ENCODE peak calls at places on chromosomes 13 and 19, in ten cellular contexts. One of them, this sample, is unnamed.

GRCh38 chr13:39385621-39386231 is 217.3 kb downstream of the LHFPL6 start:
- DNase-seq in hypothalamus: no peak
- DNase-seq in stimulated activated CD4-positive, alpha-beta T cell treated with anti-CD3 and anti-CD28 coated beads, Interleukin-4, amount 100 ng/mL, for 1 hour: no peak
- DNase-seq in HepG2: no peak
- DNase-seq in progenitor cell of endocrine pancreas: no peak
- DNase-seq in kidney: no peak
- DNase-seq in hippocampal formation: peak
- DNase-seq in A549: no peak
- DNase-seq in omental fat pad: no peak
- DNase-seq in T-helper 9 cell: no peak
- DNase-seq in this sample: no peak

GRCh38 chr13:112783135-112783945 is 93.5 kb downstream of the ATP11A start:
- DNase-seq in hypothalamus: no peak
- DNase-seq in stimulated activated CD4-positive, alpha-beta T cell treated with anti-CD3 and anti-CD28 coated beads, Interleukin-4, amount 100 ng/mL, for 1 hour: no peak
- DNase-seq in HepG2: no peak
- DNase-seq in progenitor cell of endocrine pancreas: no peak
- DNase-seq in kidney: no peak
- DNase-seq in hippocampal formation: no peak
- DNase-seq in A549: no peak
- DNase-seq in omental fat pad: no peak
- DNase-seq in T-helper 9 cell: no peak
- DNase-seq in this sample: no peak

GRCh38 chr13:113997845-113998751 is 24.2 kb upstream of the C13orf46 start:
- DNase-seq in hypothalamus: no peak
- DNase-seq in stimulated activated CD4-positive, alpha-beta T cell treated with anti-CD3 and anti-CD28 coated beads, Interleukin-4, amount 100 ng/mL, for 1 hour: no peak
- DNase-seq in HepG2: no peak
- DNase-seq in progenitor cell of endocrine pancreas: no peak
- DNase-seq in kidney: peak
- DNase-seq in hippocampal formation: no peak
- DNase-seq in A549: no peak
- DNase-seq in omental fat pad: peak
- DNase-seq in T-helper 9 cell: no peak
- DNase-seq in this sample: no peak

GRCh38 chr19:21256722-21257121 is 72.5 kb downstream of the ZNF708 start:
- DNase-seq in hypothalamus: no peak
- DNase-seq in stimulated activated CD4-positive, alpha-beta T cell treated with anti-CD3 and anti-CD28 coated beads, Interleukin-4, amount 100 ng/mL, for 1 hour: no peak
- DNase-seq in HepG2: peak
- DNase-seq in progenitor cell of endocrine pancreas: no peak
- DNase-seq in kidney: no peak
- DNase-seq in hippocampal formation: peak
- DNase-seq in A549: peak
- DNase-seq in omental fat pad: no peak
- DNase-seq in T-helper 9 cell: no peak
- DNase-seq in this sample: no peak

GRCh38 chr13:35791191-35791902 is 314.9 kb upstream of the MAB21L1 start:
- DNase-seq in hypothalamus: no peak
- DNase-seq in stimulated activated CD4-positive, alpha-beta T cell treated with anti-CD3 and anti-CD28 coated beads, Interleukin-4, amount 100 ng/mL, for 1 hour: no peak
- DNase-seq in HepG2: no peak
- DNase-seq in progenitor cell of endocrine pancreas: no peak
- DNase-seq in kidney: no peak
- DNase-seq in hippocampal formation: no peak
- DNase-seq in A549: peak
- DNase-seq in omental fat pad: no peak
- DNase-seq in T-helper 9 cell: no peak
- DNase-seq in this sample: no peak

GRCh38 chr19:11238781-11239376 is 540 bp upstream of the ANGPTL8 start:
- DNase-seq in hypothalamus: no peak
- DNase-seq in stimulated activated CD4-positive, alpha-beta T cell treated with anti-CD3 and anti-CD28 coated beads, Interleukin-4, amount 100 ng/mL, for 1 hour: no peak
- DNase-seq in HepG2: no peak
- DNase-seq in progenitor cell of endocrine pancreas: no peak
- DNase-seq in kidney: no peak
- DNase-seq in hippocampal formation: no peak
- DNase-seq in A549: no peak
- DNase-seq in omental fat pad: no peak
- DNase-seq in T-helper 9 cell: no peak
- DNase-seq in this sample: no peak

GRCh38 chr13:75550159-75550567 is 572 bp downstream of the UCHL3 start:
- DNase-seq in hypothalamus: no peak
- DNase-seq in stimulated activated CD4-positive, alpha-beta T cell treated with anti-CD3 and anti-CD28 coated beads, Interleukin-4, amount 100 ng/mL, for 1 hour: peak
- DNase-seq in HepG2: peak
- DNase-seq in progenitor cell of endocrine pancreas: no peak
- DNase-seq in kidney: no peak
- DNase-seq in hippocampal formation: no peak
- DNase-seq in A549: peak
- DNase-seq in omental fat pad: no peak
- DNase-seq in T-helper 9 cell: no peak
- DNase-seq in this sample: no peak

GRCh38 chr19:6947745-6948144 is 60.4 kb downstream of the ADGRE1 start:
- DNase-seq in hypothalamus: no peak
- DNase-seq in stimulated activated CD4-positive, alpha-beta T cell treated with anti-CD3 and anti-CD28 coated beads, Interleukin-4, amount 100 ng/mL, for 1 hour: peak
- DNase-seq in HepG2: peak
- DNase-seq in progenitor cell of endocrine pancreas: no peak
- DNase-seq in kidney: no peak
- DNase-seq in hippocampal formation: no peak
- DNase-seq in A549: peak
- DNase-seq in omental fat pad: no peak
- DNase-seq in T-helper 9 cell: no peak
- DNase-seq in this sample: no peak

GRCh38 chr19:29567366-29567915 is 38.6 kb upstream of the POP4 start:
- DNase-seq in hypothalamus: no peak
- DNase-seq in stimulated activated CD4-positive, alpha-beta T cell treated with anti-CD3 and anti-CD28 coated beads, Interleukin-4, amount 100 ng/mL, for 1 hour: no peak
- DNase-seq in HepG2: no peak
- DNase-seq in progenitor cell of endocrine pancreas: no peak
- DNase-seq in kidney: no peak
- DNase-seq in hippocampal formation: no peak
- DNase-seq in A549: no peak
- DNase-seq in omental fat pad: no peak
- DNase-seq in T-helper 9 cell: no peak
- DNase-seq in this sample: no peak

This sample was measured in C1 segment of cervical spinal cord.